ENCODE peak calls at places on chromosomes 3 and 15, in four cellular contexts. Y, H, X and R are unnamed samples.

GRCh38 chr15:42101861-42102260 is 7.5 kb upstream of the PLA2G4D start:
- DNase-seq in Y (no peak), H (no peak), X (peak; percentile 17), R (no peak)

GRCh38 chr15:33675246-33675645 is 293.1 kb upstream of the CHRM5 start:
- DNase-seq in Y (peak; percentile 36), H (no peak), X (peak; percentile 23), R (no peak)

GRCh38 chr15:28969511-28970085 is 83.8 kb downstream of the APBA2 start:
- DNase-seq in Y (no peak), H (no peak), X (no peak), R (no peak)

GRCh38 chr3:49745986-49746385 is 22.2 kb upstream of the GMPPB start:
- DNase-seq in Y (no peak), H (no peak), X (peak; percentile 83), R (no peak)

GRCh38 chr3:124788254-124788745 is 58.0 kb downstream of the UMPS start:
- DNase-seq in Y (no peak), H (no peak), X (no peak), R (no peak)

GRCh38 chr3:187280644-187281043 is 10.9 kb downstream of the MASP1 start:
- DNase-seq in Y (no peak), H (no peak), X (no peak), R (no peak)

GRCh38 chr3:5798809-5799208 is 611.3 kb downstream of the EDEM1 start:
- DNase-seq in Y (no peak), H (no peak), X (peak; percentile 78), R (no peak)

GRCh38 chr15:22933641-22934061 is 46.5 kb downstream of the CYFIP1 start:
- DNase-seq in Y (no peak), H (no peak), X (peak; percentile 69), R (no peak)

GRCh38 chr3:63912768-63913588 is 795 bp upstream of the SCAANT1 start:
- DNase-seq in Y (peak; percentile 54), H (peak; percentile 76), X (peak; percentile 66), R (peak; percentile 78)

GRCh38 chr3:197484204-197484901 is 71.4 kb downstream of the BDH1 start:
- DNase-seq in Y (no peak), H (peak; percentile 10), X (no peak), R (no peak)

GRCh38 chr3:186930639-186931486 is 537 bp downstream of the ST6GAL1 start:
- DNase-seq in Y (peak; percentile 23), H (peak; percentile 74), X (peak; percentile 59), R (peak; percentile 21)

GRCh38 chr3:153572654-153573053 is 410.6 kb downstream of the RAP2B start:
- DNase-seq in Y (no peak), H (no peak), X (no peak), R (no peak)

GRCh38 chr3:120688121-120688520 is 6.1 kb upstream of the HGD start:
- DNase-seq in Y (no peak), H (no peak), X (peak; percentile 55), R (no peak)

GRCh38 chr3:149473314-149473990 is 1.0 kb upstream of the TM4SF4 start:
- DNase-seq in Y (peak; percentile 87), H (peak; percentile 32), X (peak; percentile 84), R (peak; percentile 99)

GRCh38 chr3:178562143-178562868 is 26.1 kb downstream of the KCNMB2 start:
- DNase-seq in Y (no peak), H (no peak), X (no peak), R (no peak)

GRCh38 chr15:65110676-65111292 is 4.2 kb downstream of the UBAP1L start:
- DNase-seq in Y (no peak), H (no peak), X (peak; percentile 15), R (no peak)

GRCh38 chr3:114671741-114672510 is 378.1 kb downstream of the TIGIT start:
- DNase-seq in Y (no peak), H (no peak), X (no peak), R (no peak)

GRCh38 chr3:147797095-147797494 is 387.9 kb downstream of the ZIC1 start:
- DNase-seq in Y (no peak), H (no peak), X (no peak), R (no peak)

GRCh38 chr3:171563298-171563697 is 103.1 kb upstream of the TNIK start:
- DNase-seq in Y (no peak), H (no peak), X (no peak), R (no peak)

GRCh38 chr3:122912772-122913538 is 114.6 kb downstream of the SEMA5B start:
- DNase-seq in Y (no peak), H (no peak), X (no peak), R (no peak)

GRCh38 chr3:149198611-149199010 is 23.0 kb downstream of the CP start:
- DNase-seq in Y (no peak), H (no peak), X (peak; percentile 20), R (no peak)

GRCh38 chr3:52534281-52535183 is 875 bp upstream of the NT5DC2 start:
- DNase-seq in Y (no peak), H (peak; percentile 49), X (peak; percentile 38), R (no peak)

GRCh38 chr15:39687965-39688364 is 94.7 kb downstream of the FSIP1 start:
- DNase-seq in Y (no peak), H (no peak), X (no peak), R (no peak)

GRCh38 chr3:197374951-197375560 is 76.6 kb upstream of the DLG1 start:
- DNase-seq in Y (no peak), H (no peak), X (no peak), R (no peak)

GRCh38 chr3:31581660-31582059 is 48.9 kb downstream of the STT3B start:
- DNase-seq in Y (no peak), H (no peak), X (no peak), R (no peak)

GRCh38 chr15:68431792-68432401 is at the start of gene ITGA11:
- DNase-seq in Y (peak; percentile 66), H (peak; percentile 62), X (peak; percentile 51), R (peak; percentile 6)

GRCh38 chr15:33852570-33852969 is 115.7 kb upstream of the CHRM5 start:
- DNase-seq in Y (peak; percentile 18), H (no peak), X (peak; percentile 59), R (peak; percentile 41)

GRCh38 chr15:64651573-64652260 is 123.7 kb downstream of the RBPMS2 start:
- DNase-seq in Y (no peak), H (no peak), X (no peak), R (peak; percentile 77)

GRCh38 chr15:33753012-33753411 is 215.3 kb upstream of the CHRM5 start:
- DNase-seq in Y (no peak), H (no peak), X (no peak), R (no peak)

GRCh38 chr15:64453689-64454037 is 6.7 kb upstream of the ZNF609 start:
- DNase-seq in Y (no peak), H (no peak), X (no peak), R (no peak)

GRCh38 chr3:113051222-113051804 is 60.5 kb downstream of the GTPBP8 start:
- DNase-seq in Y (peak; percentile 74), H (peak; percentile 73), X (peak; percentile 86), R (peak; percentile 82)

GRCh38 chr3:133934073-133934970 is 38.6 kb upstream of the RAB6B start:
- DNase-seq in Y (no peak), H (peak; percentile 71), X (no peak), R (peak; percentile 93)

GRCh38 chr3:47315069-47315647 is 32.4 kb downstream of the KLHL18 start:
- DNase-seq in Y (no peak), H (no peak), X (peak; percentile 16), R (no peak)

GRCh38 chr3:111538111-111538510 is 3.9 kb upstream of the CD96 start:
- DNase-seq in Y (no peak), H (no peak), X (no peak), R (no peak)

GRCh38 chr3:111539351-111540331 is 2.4 kb upstream of the CD96 start:
- DNase-seq in Y (peak; percentile 61), H (peak; percentile 74), X (peak; percentile 69), R (peak; percentile 67)

GRCh38 chr3:111538687-111539086 is 3.3 kb upstream of the CD96 start:
- DNase-seq in Y (no peak), H (no peak), X (peak; percentile 49), R (no peak)

GRCh38 chr3:111541911-111542483 is at the start of gene CD96:
- DNase-seq in Y (no peak), H (no peak), X (peak; percentile 26), R (peak; percentile 71)

DNA sequence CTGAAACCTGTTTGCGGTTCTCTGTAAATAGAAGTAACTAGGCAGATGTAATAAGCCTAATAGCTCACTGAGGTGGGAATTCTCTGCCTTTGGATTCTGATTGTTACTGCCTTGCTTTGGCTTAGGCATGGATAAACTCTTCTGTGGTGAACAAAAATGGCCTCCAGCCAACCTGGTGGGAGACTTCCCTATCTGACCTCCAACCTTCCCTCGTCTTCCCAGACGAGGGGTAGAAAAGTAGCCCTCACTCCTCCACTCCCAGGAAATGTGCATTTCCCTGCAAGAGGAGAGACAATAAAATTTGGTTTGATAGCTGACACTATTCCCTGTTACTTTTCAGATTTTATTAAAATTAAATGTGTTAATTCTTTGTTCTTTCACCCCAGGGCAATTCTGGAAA is 606 bp upstream of the CD96 start:
- DNase-seq in Y (no peak), H (no peak), X (no peak), R (no peak)
- H3K4me3 ChIP-seq in Y (no peak overlapping the region), H (no peak overlapping the region), X (no peak overlapping the region), R (no peak overlapping the region)

GRCh38 chr3:172692751-172693310 is 18.0 kb downstream of the NCEH1 start:
- DNase-seq in Y (no peak), H (no peak), X (no peak), R (no peak)
- H3K4me3 ChIP-seq in Y (no peak overlapping the region), H (no peak overlapping the region), X (no peak overlapping the region), R (no peak overlapping the region)

DNA sequence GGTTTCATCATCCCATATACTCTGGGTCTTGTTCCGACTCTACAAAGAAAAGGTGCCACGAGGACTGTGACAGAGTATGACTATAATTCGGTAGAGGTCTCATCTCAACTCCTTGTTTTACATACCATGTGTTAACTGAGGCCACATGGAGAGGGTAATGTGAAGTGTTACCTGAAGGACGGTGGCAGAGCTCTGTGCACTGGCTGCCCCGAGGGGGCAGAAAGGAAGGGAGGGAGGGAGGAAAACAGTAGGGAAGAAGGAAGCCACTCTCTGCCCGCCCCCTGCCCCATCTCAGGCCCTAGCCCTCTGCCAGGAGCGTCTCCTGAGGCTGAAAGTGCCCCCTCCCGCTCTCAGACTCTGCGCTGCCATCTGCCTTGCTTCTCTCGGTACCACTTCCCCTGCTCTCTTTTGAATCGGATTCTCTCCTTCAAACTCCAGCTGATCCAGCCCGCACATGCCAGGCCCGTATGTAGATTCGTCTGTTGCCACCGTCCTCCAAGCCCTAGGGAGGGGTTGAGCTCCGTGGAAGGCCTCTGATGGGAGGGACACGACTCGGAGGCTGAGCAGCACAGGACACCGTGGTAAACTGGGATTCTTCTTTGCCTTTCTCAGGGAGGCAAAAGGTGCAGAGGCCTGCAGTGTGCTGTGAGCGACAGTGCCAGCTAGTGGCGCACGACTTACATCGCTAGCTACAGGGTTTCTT is 70.5 kb upstream of the ATP10A start:
- DNase-seq in Y (peak; percentile 52), H (peak; percentile 70), X (peak; percentile 83), R (peak; percentile 15)
- H3K4me3 ChIP-seq in Y (peak overlapping the region; percentile 28), H (no peak overlapping the region), X (peak overlapping the region; percentile 8), R (no peak overlapping the region)

DNA sequence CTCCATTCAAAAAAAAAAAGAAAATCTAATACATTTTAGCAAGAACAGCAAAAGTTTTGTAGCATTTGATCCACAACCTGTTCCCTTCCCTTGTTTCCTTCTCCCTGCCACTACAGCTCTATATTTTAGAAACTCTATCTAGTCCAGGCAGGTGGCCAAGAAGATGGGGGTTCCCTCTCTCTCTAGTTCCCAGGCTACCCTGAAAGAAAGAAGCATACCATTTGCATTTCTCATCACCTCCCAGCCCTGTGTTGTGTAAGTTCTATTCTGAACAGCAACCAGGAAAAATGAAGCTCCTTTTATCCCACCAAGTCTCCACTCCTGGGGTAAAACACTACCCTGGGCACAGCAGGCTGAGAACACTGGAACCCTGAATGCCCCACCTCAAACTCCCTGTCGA is 100.0 kb downstream of the PCCB start:
- DNase-seq in Y (no peak), H (no peak), X (peak; percentile 92), R (no peak)
- H3K4me3 ChIP-seq in Y (no peak overlapping the region), H (no peak overlapping the region), X (no peak overlapping the region), R (no peak overlapping the region)

GRCh38 chr3:43710607-43711006 is 19.9 kb downstream of the ABHD5 start:
- DNase-seq in Y (no peak), H (no peak), X (no peak), R (peak; percentile 51)
- H3K4me3 ChIP-seq in Y (no peak overlapping the region), H (no peak overlapping the region), X (no peak overlapping the region), R (no peak overlapping the region)